ENCODE peak calls at places on chromosome 9, in five cellular contexts. J is fibroblast of villous mesenchyme; K is CD4-positive, CD25-positive, alpha-beta regulatory T cell; I is astrocyte of the spinal cord; V is tibial artery. B is an unnamed sample.

GRCh38 chr9:88969646-88970373 is 21.5 kb upstream of the S1PR3 start:
- DNase-seq in I (no peak), V (no peak), K (no peak), J (no peak), B (no peak)

GRCh38 chr9:22157271-22157670 is 148.2 kb upstream of the CDKN2B start:
- DNase-seq in I (peak; percentile 35), V (no peak), K (no peak), J (peak; percentile 70), B (no peak)

GRCh38 chr9:121455527-121456239 is 44.0 kb downstream of the GGTA1 start:
- DNase-seq in I (no peak), J (no peak), K (no peak), V (no peak), B (no peak)

GRCh38 chr9:2267171-2267740 is 252.1 kb downstream of the SMARCA2 start:
- DNase-seq in I (no peak), V (no peak), J (peak; percentile 32), K (no peak), B (no peak)

GRCh38 chr9:35464056-35465025 is 25.6 kb upstream of the RUSC2 start:
- DNase-seq in K (no peak), V (no peak), I (no peak), J (peak; percentile 84), B (no peak)

GRCh38 chr9:31347082-31347617 is 1037.3 kb upstream of the ACO1 start:
- DNase-seq in J (peak; percentile 65), K (peak; percentile 79), I (peak; percentile 69), V (no peak), B (no peak)

GRCh38 chr9:83280790-83281189 is 217.8 kb upstream of the RASEF start:
- DNase-seq in J (no peak), K (no peak), I (no peak), V (no peak), B (no peak)

GRCh38 chr9:133910855-133911514 is 81.1 kb downstream of the VAV2 start:
- DNase-seq in V (no peak), I (no peak), J (peak; percentile 16), K (no peak), B (no peak)

GRCh38 chr9:21505425-21506179 is 23.5 kb upstream of the IFNE start:
- DNase-seq in I (no peak), J (no peak), V (no peak), K (no peak), B (no peak)

GRCh38 chr9:73133042-73133651 is 18.5 kb upstream of the ANXA1 start:
- DNase-seq in V (no peak), I (no peak), J (no peak), K (peak; percentile 6), B (no peak)
- H3K4me3 ChIP-seq in V (peak overlapping the region; percentile 58), I (no peak overlapping the region), J (peak overlapping the region; percentile 66), K (peak overlapping the region; percentile 93), B (no peak overlapping the region)

DNA sequence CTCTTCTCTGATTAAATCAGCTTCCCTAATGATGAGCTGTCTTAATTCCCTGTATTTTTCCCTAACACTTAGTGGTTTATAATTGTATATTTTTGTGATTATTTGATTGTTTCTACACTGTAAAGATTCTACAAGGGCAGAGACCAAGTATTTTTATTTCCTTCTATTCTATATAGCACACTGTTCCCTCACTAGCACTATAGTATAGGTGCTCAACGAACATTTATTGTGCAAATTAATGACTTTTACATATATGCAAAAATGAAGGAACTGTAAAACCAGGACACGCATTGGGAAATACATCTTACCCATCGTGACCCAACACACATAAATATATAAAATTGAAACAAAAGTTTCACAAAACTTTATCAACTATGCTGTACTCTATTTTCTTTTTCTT is 7.6 kb downstream of the KDM4C start:
- DNase-seq in I (no peak), V (no peak), J (no peak), K (no peak), B (no peak)
- H3K4me3 ChIP-seq in I (no peak overlapping the region), V (no peak overlapping the region), J (no peak overlapping the region), K (no peak overlapping the region), B (no peak overlapping the region)

GRCh38 chr9:38423273-38423938 is 848 bp downstream of the IGFBPL1 start:
- DNase-seq in I (no peak), J (no peak), V (peak; percentile 33), K (no peak), B (no peak)
- H3K4me3 ChIP-seq in I (no peak overlapping the region), J (no peak overlapping the region), V (peak overlapping the region; percentile 60), K (no peak overlapping the region), B (peak overlapping the region; percentile 72)

GRCh38 chr9:108039012-108039411 is 549.4 kb upstream of the KLF4 start:
- DNase-seq in J (no peak), K (no peak), V (no peak), I (no peak), B (no peak)

GRCh38 chr9:108043585-108043984 is 554.0 kb upstream of the KLF4 start:
- DNase-seq in I (no peak), K (no peak), J (no peak), V (no peak), B (no peak)

GRCh38 chr9:108041551-108041950 is 552.0 kb upstream of the KLF4 start:
- DNase-seq in K (no peak), I (peak; percentile 63), V (no peak), J (peak; percentile 58), B (no peak)

GRCh38 chr9:108039491-108039890 is 549.9 kb upstream of the KLF4 start:
- DNase-seq in K (no peak), I (no peak), J (no peak), V (no peak), B (no peak)

GRCh38 chr9:108040783-108041182 is 551.2 kb upstream of the KLF4 start:
- DNase-seq in K (no peak), J (peak; percentile 75), V (no peak), I (peak; percentile 23), B (no peak)
- H3K4me3 ChIP-seq in K (no peak overlapping the region), J (no peak overlapping the region), V (no peak overlapping the region), I (no peak overlapping the region), B (no peak overlapping the region)

GRCh38 chr9:124343533-124344290 is 71.5 kb downstream of the PSMB7 start:
- DNase-seq in V (no peak), K (no peak), J (no peak), I (no peak), B (peak; percentile 33)

GRCh38 chr9:124342946-124343485 is 72.2 kb downstream of the PSMB7 start:
- DNase-seq in I (peak; percentile 94), J (peak; percentile 86), K (no peak), V (peak; percentile 93), B (peak; percentile 88)

GRCh38 chr9:124341455-124342170 is 73.6 kb downstream of the PSMB7 start:
- DNase-seq in V (no peak), J (no peak), I (no peak), K (no peak), B (no peak)

GRCh38 chr9:124344291-124345050 is 70.8 kb downstream of the PSMB7 start:
- DNase-seq in V (no peak), J (no peak), K (no peak), I (no peak), B (peak; percentile 77)

GRCh38 chr9:124342402-124342945 is 72.8 kb downstream of the PSMB7 start:
- DNase-seq in V (no peak), J (peak; percentile 66), K (no peak), I (no peak), B (no peak)
- H3K4me3 ChIP-seq in V (peak overlapping the region; percentile 32), J (no peak overlapping the region), K (no peak overlapping the region), I (no peak overlapping the region), B (no peak overlapping the region)

DNA sequence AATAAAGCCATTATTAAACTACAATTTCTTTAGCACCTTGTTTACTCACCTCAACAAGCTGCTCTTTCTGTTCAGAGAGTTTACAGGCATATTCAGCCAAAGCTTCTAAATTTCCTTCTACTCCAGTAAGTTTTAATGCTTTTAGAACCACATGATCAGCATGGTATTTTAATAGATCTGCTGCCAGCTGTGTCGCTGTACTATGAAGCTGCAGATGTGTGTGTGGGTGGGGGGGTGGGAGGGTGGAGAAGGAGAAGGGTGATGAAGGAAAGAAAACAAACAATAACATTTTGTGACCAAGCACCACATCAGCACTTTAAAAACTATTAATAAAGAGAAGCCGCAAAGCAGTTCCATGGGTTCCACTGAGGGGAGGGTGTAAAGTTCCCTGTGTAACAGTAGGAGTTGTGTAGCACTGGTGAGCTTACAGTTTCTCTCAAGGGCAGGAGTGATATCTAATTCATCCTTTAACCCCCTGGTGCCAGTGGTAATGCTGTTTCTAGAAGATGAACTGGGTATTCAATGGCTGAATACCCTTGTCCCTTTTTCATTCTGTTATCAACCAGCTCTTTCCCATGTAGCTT is 38.5 kb downstream of the ABITRAM start:
- DNase-seq in K (no peak), J (peak; percentile 58), V (no peak), I (peak; percentile 52), B (no peak)
- H3K4me3 ChIP-seq in K (no peak overlapping the region), J (no peak overlapping the region), V (no peak overlapping the region), I (no peak overlapping the region), B (no peak overlapping the region)

GRCh38 chr9:127634698-127635097 is 22.6 kb downstream of the STXBP1 start:
- DNase-seq in J (no peak), I (no peak), K (no peak), V (no peak), B (no peak)

GRCh38 chr9:127640908-127641545 is 28.9 kb downstream of the STXBP1 start:
- DNase-seq in V (no peak), I (no peak), J (no peak), K (no peak), B (no peak)

GRCh38 chr9:127635198-127635735 is 23.2 kb downstream of the STXBP1 start:
- DNase-seq in J (no peak), V (no peak), I (no peak), K (no peak), B (no peak)

GRCh38 chr9:127634021-127634420 is 21.9 kb downstream of the STXBP1 start:
- DNase-seq in I (no peak), V (no peak), K (no peak), J (no peak), B (no peak)

GRCh38 chr9:127637322-127637847 is 25.3 kb downstream of the STXBP1 start:
- DNase-seq in I (peak; percentile 51), K (no peak), J (peak; percentile 91), V (no peak), B (no peak)
- H3K4me3 ChIP-seq in I (no peak overlapping the region), K (no peak overlapping the region), J (peak overlapping the region; percentile 0), V (no peak overlapping the region), B (no peak overlapping the region)

DNA sequence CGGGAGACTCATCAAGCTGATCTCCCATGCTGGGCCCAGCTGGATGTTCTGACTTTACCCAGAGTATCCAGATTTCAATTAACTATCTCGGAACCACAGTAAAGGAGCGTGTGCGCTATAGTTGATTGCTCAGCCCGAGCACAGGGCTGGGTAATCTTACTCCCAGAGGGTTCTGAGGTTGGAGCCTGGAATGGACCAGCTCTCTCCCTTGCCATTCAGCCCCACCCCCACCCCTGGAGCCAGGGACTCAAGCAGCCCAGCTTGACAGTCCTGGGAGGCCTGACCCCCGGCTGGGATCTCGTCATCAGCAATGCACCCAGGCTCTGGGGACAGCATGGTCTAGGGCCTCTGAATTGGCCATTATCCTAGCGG is 23.7 kb upstream of the PTGES start:
- DNase-seq in I (no peak), J (no peak), K (no peak), V (no peak), B (no peak)
- H3K4me3 ChIP-seq in I (no peak overlapping the region), J (peak overlapping the region; percentile 40), K (no peak overlapping the region), V (no peak overlapping the region), B (no peak overlapping the region)

GRCh38 chr9:17521456-17521855 is 57.4 kb upstream of the SH3GL2 start:
- DNase-seq in V (no peak), K (no peak), I (no peak), J (no peak), B (no peak)

GRCh38 chr9:17520264-17521058 is 58.4 kb upstream of the SH3GL2 start:
- DNase-seq in K (no peak), I (no peak), J (no peak), V (no peak), B (no peak)

GRCh38 chr9:17519761-17520160 is 59.1 kb upstream of the SH3GL2 start:
- DNase-seq in K (no peak), V (no peak), J (peak; percentile 12), I (no peak), B (no peak)
- H3K4me3 ChIP-seq in K (no peak overlapping the region), V (no peak overlapping the region), J (peak overlapping the region; percentile 1), I (no peak overlapping the region), B (no peak overlapping the region)